ENCODE peak calls at places on chromosomes 13 and 19, in four cellular contexts. V is lower lobe of right lung, C is body of pancreas, A is A549. L is an unnamed sample.

GRCh38 chr19:35767288-35768081 is 7.9 kb upstream of the ARHGAP33 start:
- DNase-seq in A (no peak), V (no peak), C (peak; percentile 81), L (no peak)

GRCh38 chr19:33450689-33451088 is 70.9 kb downstream of the PEPD start:
- DNase-seq in C (no peak), A (no peak), V (peak; percentile 10), L (no peak)

GRCh38 chr19:53503126-53503525 is 34.8 kb upstream of the ZNF331 start:
- DNase-seq in A (no peak), V (no peak), C (no peak), L (no peak)

GRCh38 chr13:113413898-113414282 is 39.4 kb downstream of the ADPRHL1 start:
- DNase-seq in C (no peak), A (no peak), V (no peak), L (no peak)

GRCh38 chr13:29494520-29494919 is 101.0 kb downstream of the SLC7A1 start:
- DNase-seq in V (no peak), A (no peak), C (no peak), L (no peak)

GRCh38 chr19:3984908-3985642 is at the start of gene EEF2:
- DNase-seq in V (peak; percentile 91), C (peak; percentile 92), A (peak; percentile 60), L (peak; percentile 63)

GRCh38 chr19:38975214-38975860 is at the start of gene FBXO17:
- DNase-seq in V (peak; percentile 52), C (peak; percentile 69), A (peak; percentile 84), L (peak; percentile 87)

GRCh38 chr19:47284324-47284899 is 9.7 kb downstream of the INAFM1 start:
- DNase-seq in V (no peak), C (peak; percentile 25), A (peak; percentile 50), L (no peak)

GRCh38 chr13:72295173-72295572 is 428.2 kb upstream of the DACH1 start:
- DNase-seq in C (no peak), V (no peak), A (no peak), L (no peak)

GRCh38 chr19:55066107-55066709 is 3.3 kb upstream of the RDH13 start:
- DNase-seq in V (no peak), A (no peak), C (no peak), L (no peak)

GRCh38 chr13:113425931-113426590 is 27.2 kb downstream of the ADPRHL1 start:
- DNase-seq in C (no peak), V (no peak), A (no peak), L (no peak)

GRCh38 chr13:87123987-87124784 is 547.0 kb upstream of the SLITRK5 start:
- DNase-seq in V (no peak), C (no peak), A (peak; percentile 1), L (peak; percentile 89)

GRCh38 chr19:41876847-41877489 is at the start of gene CD79A:
- DNase-seq in C (no peak), V (peak; percentile 2), A (no peak), L (no peak)

GRCh38 chr19:33248553-33248953 is 22.9 kb upstream of the SLC7A10 start:
- DNase-seq in A (no peak), C (no peak), V (peak; percentile 41), L (no peak)

GRCh38 chr13:102708991-102709390 is 14.1 kb upstream of the METTL21C start:
- DNase-seq in V (no peak), A (no peak), C (no peak), L (no peak)

GRCh38 chr13:100197591-100198365 is 108.9 kb downstream of the PCCA start:
- DNase-seq in A (no peak), C (peak; percentile 71), V (no peak), L (no peak)

GRCh38 chr19:3644351-3645066 is 17.9 kb upstream of the CACTIN start:
- DNase-seq in C (peak; percentile 22), V (no peak), A (no peak), L (peak; percentile 41)

GRCh38 chr13:46232281-46232680 is 20.6 kb downstream of the LRRC63 start:
- DNase-seq in A (no peak), C (no peak), V (no peak), L (no peak)

GRCh38 chr13:105567951-105568510 is 967.4 kb downstream of the EFNB2 start:
- DNase-seq in V (no peak), A (no peak), C (no peak), L (no peak)

GRCh38 chr19:29845576-29846176 is 33.9 kb downstream of the CCNE1 start:
- DNase-seq in A (peak; percentile 87), C (no peak), V (no peak), L (peak; percentile 51)

GRCh38 chr19:53094749-53095575 is 8.3 kb downstream of the ZNF160 start:
- DNase-seq in V (no peak), C (no peak), A (no peak), L (no peak)

GRCh38 chr13:29436721-29437250 is 158.7 kb downstream of the SLC7A1 start:
- DNase-seq in A (no peak), V (no peak), C (no peak), L (no peak)

GRCh38 chr19:29714371-29714952 is 599 bp downstream of the C19orf12 start:
- DNase-seq in C (no peak), A (peak; percentile 48), V (no peak), L (no peak)

GRCh38 chr19:48292798-48293197 is 22.9 kb downstream of the ZNF114 start:
- DNase-seq in C (no peak), V (no peak), A (no peak), L (peak; percentile 95)

DNA sequence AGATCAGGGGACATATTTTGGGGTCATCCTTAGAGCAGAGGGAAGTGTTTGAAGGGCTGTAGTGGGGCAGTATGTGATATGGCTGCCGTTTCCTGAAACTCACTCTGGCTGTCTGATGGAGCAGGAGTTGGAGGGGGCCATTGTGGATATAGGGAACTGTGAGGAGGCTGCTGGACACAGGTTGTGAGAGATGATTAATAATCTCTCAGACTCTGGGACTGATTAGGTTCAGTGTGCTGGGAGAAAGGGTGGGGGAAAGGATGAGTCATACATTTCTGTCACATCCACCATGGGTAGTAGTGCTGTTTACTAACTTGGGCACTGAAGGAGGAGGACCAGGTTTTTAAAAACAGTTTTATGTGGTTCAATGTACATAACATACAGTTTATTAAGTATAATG is 4.8 kb downstream of the B3GLCT start:
- DNase-seq in C (no peak), A (peak; percentile 10), V (no peak), L (peak; percentile 35)
- H3K4me3 ChIP-seq in C (no peak overlapping the region), A (no peak overlapping the region), V (no peak overlapping the region), L (no peak overlapping the region)

GRCh38 chr13:42152495-42152894 is 104.0 kb downstream of the DGKH start:
- DNase-seq in C (no peak), A (no peak), V (no peak), L (no peak)
- H3K4me3 ChIP-seq in C (no peak overlapping the region), A (no peak overlapping the region), V (no peak overlapping the region), L (no peak overlapping the region)

GRCh38 chr19:1093330-1093729 is 1.8 kb downstream of the POLR2E start:
- DNase-seq in C (no peak), A (no peak), V (no peak), L (no peak)
- H3K4me3 ChIP-seq in C (no peak overlapping the region), A (no peak overlapping the region), V (no peak overlapping the region), L (no peak overlapping the region)

GRCh38 chr19:1362385-1363257 is 21.1 kb upstream of the NDUFS7 start:
- DNase-seq in A (no peak), C (no peak), V (no peak), L (no peak)

GRCh38 chr19:1360818-1361461 is 22.8 kb upstream of the NDUFS7 start:
- DNase-seq in V (no peak), C (peak; percentile 77), A (no peak), L (peak; percentile 96)

GRCh38 chr19:1363599-1363998 is 20.1 kb upstream of the NDUFS7 start:
- DNase-seq in A (no peak), C (no peak), V (no peak), L (no peak)

GRCh38 chr19:1360126-1360817 is 23.4 kb upstream of the NDUFS7 start:
- DNase-seq in C (no peak), V (no peak), A (no peak), L (no peak)

DNA sequence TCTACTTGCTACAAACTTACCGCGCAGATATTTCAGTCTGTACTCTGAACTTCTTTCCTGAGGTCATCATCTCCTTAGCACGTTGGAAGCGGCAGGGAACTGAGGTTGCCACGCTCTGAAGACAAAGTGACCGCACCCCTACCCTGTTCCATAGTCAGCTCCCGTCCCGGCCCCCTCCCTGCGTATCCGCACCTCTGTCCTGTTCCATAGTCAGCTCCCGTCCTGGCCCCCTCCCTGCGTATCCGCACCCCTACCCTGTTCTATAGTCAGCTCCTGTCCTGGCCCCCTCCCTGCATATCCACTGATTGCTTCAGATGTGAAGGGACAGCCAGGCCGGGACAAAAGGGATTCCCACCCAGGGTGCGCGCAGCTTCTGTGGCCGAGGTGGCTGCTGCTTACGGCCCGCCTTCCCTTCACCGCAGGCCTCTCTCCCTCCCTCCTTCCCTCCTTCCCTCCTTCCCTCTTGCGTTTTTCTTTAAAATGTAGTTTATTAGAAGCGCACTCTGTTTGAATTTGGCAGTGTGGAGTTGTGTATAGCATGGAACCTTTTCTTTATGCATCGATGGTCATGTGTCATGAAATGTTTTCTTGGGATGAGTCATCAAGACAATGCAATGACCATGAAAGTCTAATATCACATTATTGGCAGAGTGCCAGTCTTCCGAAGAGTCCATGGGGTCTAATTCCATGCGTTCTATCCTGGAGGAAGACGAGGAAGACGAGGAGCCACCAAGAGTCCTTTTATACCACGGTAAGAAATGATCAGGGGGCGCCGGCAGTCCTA is 21.9 kb upstream of the NDUFS7 start:
- DNase-seq in V (no peak), A (no peak), C (no peak), L (no peak)
- H3K4me3 ChIP-seq in V (peak overlapping the region; percentile 40), A (no peak overlapping the region), C (no peak overlapping the region), L (peak overlapping the region; percentile 36)

DNA sequence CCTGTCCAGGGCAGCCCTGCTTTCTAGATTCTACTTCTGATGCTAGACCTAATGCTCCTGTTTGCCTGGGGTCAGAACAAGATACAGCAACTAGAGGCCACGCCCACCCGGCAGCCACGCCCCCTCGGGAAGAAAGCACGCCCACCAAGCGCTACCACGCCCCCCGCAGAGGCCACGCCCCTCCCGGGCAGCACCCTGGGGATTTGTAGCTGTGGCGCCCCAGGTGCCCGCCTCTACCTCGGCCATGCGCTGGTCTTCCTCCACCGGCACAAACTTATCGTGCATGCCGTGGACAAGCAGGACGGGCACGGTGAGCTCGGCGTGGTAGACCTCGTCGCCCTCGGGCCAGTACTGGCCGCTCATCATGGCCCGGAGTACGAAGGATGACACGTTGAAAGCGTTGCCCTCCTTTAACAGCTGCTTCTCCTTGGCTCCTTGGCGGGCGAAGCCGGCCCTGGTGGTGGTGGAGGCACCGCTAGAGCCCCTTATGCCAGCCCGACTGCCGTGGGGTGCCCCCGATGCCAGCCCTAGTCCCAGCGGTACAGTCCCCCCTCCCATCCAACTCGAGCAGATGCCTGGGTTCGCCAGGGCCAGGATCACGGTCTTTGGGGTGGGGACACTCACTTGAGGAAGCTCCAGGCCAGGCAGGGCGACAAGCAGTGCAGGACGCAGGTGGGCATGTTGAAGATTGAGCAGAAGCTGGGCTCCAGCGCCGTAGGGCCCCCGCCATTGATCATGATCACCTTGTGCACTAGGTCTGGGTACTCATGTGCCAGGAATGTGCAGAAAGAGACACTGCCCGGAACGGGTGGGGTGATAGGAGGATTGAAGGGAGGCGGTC is 9.0 kb downstream of the ABHD8 start:
- DNase-seq in V (peak; percentile 62), A (peak; percentile 42), C (peak; percentile 37), L (peak; percentile 43)
- H3K4me3 ChIP-seq in V (no peak overlapping the region), A (no peak overlapping the region), C (no peak overlapping the region), L (no peak overlapping the region)